ENCODE peak calls at places on chromosomes 16 and 17, in five cellular contexts. Y is fibroblast of mammary gland, E is RWPE1, F is DND-41, H is AG09319. V is an unnamed sample.
A peak's percentile ranks its signal among the peaks of the same experiment; 100 is the strongest.

GRCh38 chr17:48537316-48537715 is 6.5 kb upstream of the HOXB1 start:
- DNase-seq in F (no peak), E (no peak), Y (no peak), H (no peak), V (no peak)

GRCh38 chr16:87608400-87608985 is 6.2 kb downstream of the JPH3 start:
- DNase-seq in Y (peak; percentile 57), E (peak; percentile 73), F (peak; percentile 71), H (no peak), V (peak; percentile 26)

GRCh38 chr17:36627101-36627500 is 25.7 kb downstream of the MRM1 start:
- DNase-seq in Y (no peak), F (no peak), H (no peak), E (no peak), V (no peak)

GRCh38 chr16:74716355-74716754 is 15.7 kb upstream of the MLKL start:
- DNase-seq in E (no peak), H (no peak), Y (no peak), F (no peak), V (no peak)

GRCh38 chr17:76791053-76791980 is 53.4 kb downstream of the MFSD11 start:
- DNase-seq in F (peak; percentile 92), H (peak; percentile 50), Y (peak; percentile 54), E (peak; percentile 30), V (no peak)

GRCh38 chr16:70295634-70296033 is 3.4 kb upstream of the DDX19B start:
- DNase-seq in H (no peak), F (no peak), E (no peak), Y (no peak), V (no peak)

GRCh38 chr17:15233022-15233805 is 31.9 kb downstream of the PMP22 start:
- DNase-seq in Y (peak; percentile 89), E (peak; percentile 42), F (no peak), H (no peak), V (no peak)

GRCh38 chr16:70496513-70496912 is 26.8 kb downstream of the COG4 start:
- DNase-seq in Y (no peak), E (no peak), H (no peak), F (no peak), V (no peak)

GRCh38 chr16:47247691-47248090 is 103.9 kb upstream of the NETO2 start:
- DNase-seq in E (no peak), Y (no peak), F (no peak), H (no peak), V (no peak)

GRCh38 chr17:80859004-80859941 is 132.4 kb upstream of the CHMP6 start:
- DNase-seq in F (no peak), Y (peak; percentile 97), H (peak; percentile 89), E (peak; percentile 56), V (no peak)

GRCh38 chr16:17194190-17194780 is 276.5 kb downstream of the XYLT1 start:
- DNase-seq in H (no peak), E (no peak), F (peak; percentile 36), Y (peak; percentile 51), V (peak; percentile 59)

GRCh38 chr17:1649844-1650409 is at the start of gene RILP:
- DNase-seq in H (no peak), F (peak; percentile 71), E (peak; percentile 64), Y (peak; percentile 62), V (peak; percentile 28)

GRCh38 chr17:56594528-56595418 is 1.3 kb downstream of the NOG start:
- DNase-seq in F (peak; percentile 47), E (no peak), Y (peak; percentile 3), H (no peak), V (peak; percentile 26)

GRCh38 chr17:14196337-14196997 is 40.2 kb downstream of the CDRT15 start:
- DNase-seq in H (no peak), F (peak; percentile 44), E (no peak), Y (no peak), V (no peak)
- TF ChIP-seq CTCF in H (no peak), F (peak; percentile 48), E (no peak), Y (peak; percentile 7), V (peak; percentile 51)

DNA sequence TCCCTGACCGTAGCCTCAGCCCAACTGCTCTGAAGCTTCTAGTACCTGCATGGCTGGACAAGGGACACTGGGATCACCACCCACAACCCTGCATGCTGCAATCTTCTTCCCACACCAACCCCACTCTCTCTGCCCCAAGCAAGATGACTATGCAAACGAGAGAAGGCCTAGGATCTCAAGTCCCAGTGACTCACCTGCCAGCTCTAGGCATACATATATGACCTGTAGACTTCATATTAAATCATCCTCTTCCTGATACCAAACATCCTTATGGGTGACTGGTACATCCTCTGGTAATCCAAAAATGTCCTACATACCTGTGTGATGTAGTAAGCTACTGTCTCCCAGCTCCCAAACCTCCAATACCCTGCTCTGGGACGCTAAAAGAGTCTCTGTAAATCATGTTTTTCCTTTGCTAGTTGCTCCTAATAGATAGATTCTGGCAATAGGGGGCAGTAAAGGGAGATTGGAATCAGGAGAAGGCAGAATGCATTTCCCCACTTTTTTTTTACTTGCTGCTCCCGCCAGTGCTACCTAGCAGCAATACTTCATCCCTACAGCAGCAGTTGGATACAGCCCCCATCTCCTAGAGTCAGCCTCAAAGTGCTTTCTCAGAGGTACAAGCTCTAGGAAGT is 43.4 kb upstream of the SOX9 start:
- DNase-seq in H (no peak), F (no peak), E (no peak), Y (no peak), V (no peak)
- TF ChIP-seq CTCF in H (no peak), F (no peak), E (no peak), Y (no peak), V (no peak)

DNA sequence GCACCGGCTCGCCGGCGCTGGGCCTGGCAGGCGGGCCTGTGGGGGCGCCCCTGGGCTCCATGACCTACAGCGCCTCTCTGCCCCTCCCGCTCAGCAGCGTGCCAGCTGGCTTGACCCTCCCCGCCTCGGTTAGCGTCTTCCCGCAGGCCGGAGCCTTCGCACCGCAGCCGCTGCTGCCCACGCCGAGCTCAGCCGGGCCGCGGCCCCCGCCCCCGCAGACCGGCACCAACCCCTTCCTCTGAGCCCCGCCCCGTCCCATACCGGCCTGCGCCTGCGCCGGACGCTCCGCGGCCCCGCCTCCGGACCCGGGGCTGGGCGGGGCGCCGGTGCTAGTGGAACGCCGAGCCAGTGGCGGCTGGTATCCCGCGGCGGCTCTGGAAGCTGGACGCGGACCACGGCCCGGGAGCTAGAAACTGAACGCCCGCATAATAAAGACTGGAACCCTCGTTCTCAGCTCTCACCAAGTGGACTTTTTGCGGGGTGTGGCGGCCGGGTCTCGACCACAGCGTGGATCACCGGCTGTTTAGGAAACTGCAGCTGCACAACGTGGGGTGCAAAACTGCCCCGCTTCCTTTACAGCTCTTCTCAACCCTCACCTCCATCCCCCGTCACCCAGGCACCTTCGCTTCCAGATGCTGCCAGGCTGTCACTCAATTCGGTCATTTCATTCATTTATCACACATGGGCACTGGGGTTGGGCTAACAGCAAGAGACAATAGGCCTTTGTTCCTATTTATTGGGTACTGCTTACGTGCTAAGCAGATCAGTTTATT is 4.9 kb upstream of the SPATA20 start:
- DNase-seq in E (peak; percentile 93), Y (peak; percentile 69), F (peak; percentile 83), H (peak; percentile 44), V (peak; percentile 71)
- TF ChIP-seq CTCF in E (peak; percentile 38), Y (no peak), F (peak; percentile 47), H (peak; percentile 16), V (peak; percentile 21)

DNA sequence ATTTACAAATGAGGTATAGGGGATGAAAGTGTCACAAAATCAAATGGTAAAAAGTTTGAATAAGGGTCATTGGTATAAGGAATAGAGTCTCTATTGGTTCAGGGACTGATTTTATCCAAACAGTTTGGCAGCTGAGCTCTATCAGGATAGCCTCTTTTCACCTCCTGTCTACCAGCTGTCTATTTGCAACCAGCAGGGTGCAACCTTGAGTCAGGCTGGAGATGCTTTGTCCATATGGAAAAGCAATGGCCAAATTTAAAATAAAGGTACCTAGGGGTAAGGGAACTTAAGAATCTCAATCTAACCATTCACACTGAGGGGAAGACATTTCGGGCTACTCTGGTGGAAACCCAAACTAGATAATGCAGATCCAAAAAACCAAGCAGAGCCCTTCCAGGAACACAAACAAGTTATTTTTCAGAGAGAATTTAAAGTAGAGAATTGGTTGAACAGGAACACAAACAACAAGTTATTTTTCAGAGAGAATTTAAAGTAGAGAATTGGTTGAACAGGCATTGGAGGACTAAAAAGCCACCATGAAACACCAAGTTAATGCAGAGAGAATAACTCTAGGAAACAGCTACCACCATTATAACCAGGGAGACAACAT is 12.6 kb upstream of the CA10 start:
- DNase-seq in E (peak; percentile 45), H (no peak), Y (peak; percentile 1), F (peak; percentile 9), V (no peak)
- TF ChIP-seq CTCF in E (peak; percentile 35), H (no peak), Y (peak; percentile 30), F (peak; percentile 53), V (no peak)

GRCh38 chr16:28924399-28924761 is 658 bp downstream of the RABEP2 start:
- DNase-seq in Y (no peak), E (no peak), H (no peak), F (no peak), V (no peak)
- TF ChIP-seq CTCF in Y (no peak), E (no peak), H (no peak), F (no peak), V (no peak)

GRCh38 chr17:75394332-75394918 is 11.1 kb downstream of the GRB2 start:
- DNase-seq in Y (no peak), H (no peak), E (no peak), F (no peak), V (no peak)

GRCh38 chr17:75396025-75396424 is 9.5 kb downstream of the GRB2 start:
- DNase-seq in F (no peak), E (no peak), Y (no peak), H (no peak), V (no peak)

GRCh38 chr17:75392559-75392958 is 12.9 kb downstream of the GRB2 start:
- DNase-seq in E (no peak), F (no peak), H (no peak), Y (no peak), V (no peak)

GRCh38 chr17:75390982-75391381 is 14.5 kb downstream of the GRB2 start:
- DNase-seq in Y (peak; percentile 73), H (no peak), F (no peak), E (no peak), V (no peak)

DNA sequence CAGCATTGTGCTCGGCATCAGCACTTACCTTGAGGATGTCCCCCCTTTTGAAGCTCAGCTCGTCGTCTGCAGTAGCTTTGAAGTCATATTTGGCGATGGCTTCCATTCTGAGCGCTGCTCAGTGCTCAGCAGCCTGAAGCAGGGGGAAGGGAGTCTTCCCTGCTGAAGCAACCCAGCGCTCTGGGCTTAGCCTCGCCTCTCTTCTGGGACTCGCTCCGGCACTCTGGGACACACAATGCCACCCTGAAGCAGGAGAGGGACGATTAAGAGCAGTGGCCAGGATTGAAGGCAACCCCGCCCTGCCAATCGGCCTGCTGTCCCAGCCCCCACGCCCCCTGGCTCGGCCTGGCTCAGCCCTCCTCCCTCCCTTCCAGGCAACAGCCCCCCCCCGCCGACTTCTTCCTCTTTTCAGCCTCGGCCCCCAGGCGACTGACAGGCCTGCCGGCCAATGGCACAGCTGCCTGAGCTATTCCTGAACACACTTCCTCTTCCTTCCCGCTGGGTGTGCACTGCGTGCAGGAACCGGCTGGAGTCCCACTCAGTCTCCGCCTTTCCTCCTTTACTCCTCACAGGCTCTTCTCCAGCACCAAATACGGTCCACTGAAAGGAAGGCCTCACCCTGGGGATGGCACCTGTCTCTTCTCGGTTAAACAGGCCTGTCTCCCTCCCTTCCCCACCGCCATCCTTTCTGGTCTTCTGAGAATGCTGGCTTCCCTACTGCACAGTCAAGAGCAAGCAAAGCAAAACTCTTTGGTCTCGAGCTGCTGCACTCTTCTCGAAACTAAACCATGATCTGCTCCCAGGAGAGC is 11.8 kb downstream of the GRB2 start:
- DNase-seq in F (peak; percentile 97), E (peak; percentile 99), Y (peak; percentile 97), H (peak; percentile 97), V (peak; percentile 61)
- TF ChIP-seq CTCF in F (no peak), E (no peak), Y (peak; percentile 8), H (no peak), V (no peak)

GRCh38 chr17:28072935-28073533 is 30.6 kb downstream of the NLK start:
- DNase-seq in H (no peak), F (no peak), E (no peak), Y (no peak), V (no peak)
- TF ChIP-seq CTCF in H (no peak), F (no peak), E (no peak), Y (no peak), V (no peak)

V was measured in CD4-positive, alpha-beta T cell.